ENCODE peak calls at places on chromosomes 11 and 22, in eight cellular contexts. P is fibroblast of lung; T is ovary; U is A549; K is HTR-8/SVneo; L is caudate nucleus; F is T-cell; X is stimulated activated CD8-positive, alpha-beta memory T cell treated with anti-CD3 and anti-CD28 coated beads, Interleukin-12 subunit alpha, Interleukin-12 subunit beta, amount 100 ng/mL, for 4 hours. Y is an unnamed sample.

GRCh38 chr22:39275814-39276443 is 31.1 kb upstream of the PDGFB start:
- DNase-seq in F (no peak), X (no peak), T (no peak), L (no peak), K (no peak), U (no peak), P (no peak), Y (no peak)

GRCh38 chr11:9625158-9625557 is 38.7 kb upstream of the SWAP70 start:
- DNase-seq in X (no peak), K (no peak), F (no peak), U (no peak), P (peak; percentile 42), T (no peak), L (no peak), Y (no peak)

GRCh38 chr11:107439586-107440201 is 17.9 kb downstream of the CWF19L2 start:
- DNase-seq in L (no peak), T (no peak), K (no peak), X (no peak), P (no peak), U (no peak), F (no peak), Y (no peak)

GRCh38 chr11:34654491-34655334 is 33.8 kb downstream of the EHF start:
- DNase-seq in K (no peak), L (no peak), F (no peak), P (peak; percentile 53), T (no peak), U (peak; percentile 71), X (no peak), Y (no peak)

GRCh38 chr11:75524576-75525432 is 937 bp downstream of the GDPD5 start:
- DNase-seq in P (peak; percentile 42), X (no peak), K (peak; percentile 48), U (peak; percentile 28), T (peak; percentile 30), L (no peak), F (no peak), Y (no peak)

GRCh38 chr11:99522467-99523173 is 501.9 kb downstream of the CNTN5 start:
- DNase-seq in U (no peak), X (no peak), L (no peak), K (no peak), F (no peak), P (peak; percentile 24), T (no peak), Y (no peak)

GRCh38 chr11:35335226-35335625 is 84.1 kb downstream of the SLC1A2 start:
- DNase-seq in L (no peak), X (no peak), K (no peak), P (no peak), U (no peak), F (no peak), T (no peak), Y (no peak)

GRCh38 chr11:64208086-64208795 is 1.7 kb downstream of the FERMT3 start:
- DNase-seq in L (no peak), U (no peak), T (no peak), P (no peak), F (no peak), K (no peak), X (no peak), Y (no peak)

GRCh38 chr11:125345706-125346561 is 150.1 kb downstream of the FEZ1 start:
- DNase-seq in F (peak; percentile 28), T (peak; percentile 84), U (peak; percentile 60), K (peak; percentile 46), P (peak; percentile 79), X (no peak), L (peak; percentile 38), Y (no peak)

GRCh38 chr22:49807780-49808708 is 19.6 kb downstream of the BRD1 start:
- DNase-seq in U (no peak), L (no peak), X (no peak), P (peak; percentile 28), F (peak; percentile 58), T (no peak), K (no peak), Y (no peak)

GRCh38 chr11:62267576-62267975 is 2.4 kb upstream of the SCGB2A2 start:
- DNase-seq in L (no peak), X (no peak), P (no peak), T (no peak), F (no peak), U (no peak), K (no peak), Y (no peak)

Y was measured in glomerular endothelial cell.